ENCODE peak calls at places on chromosomes 5 and 9, in nine cellular contexts. U is heart right ventricle, L is GM23248, G is astrocyte, Q is ovary, F is left ventricle myocardium inferior, R is testis, X is colonic mucosa, P is right lobe of liver. M is an unnamed sample. For H3K36me3 and H3K9me3, the result is how much of the 10 kb centered on the place peaks cover.

GRCh38 chr5:139985733-139986132 is 57.4 kb downstream of the NRG2 start:
- DNase-seq in U (peak), L (peak), F (peak), R (no peak), Q (no peak), P (no peak), X (no peak), G (peak), M (no peak)

GRCh38 chr9:135070198-135070951 is 17.1 kb upstream of the OLFM1 start:
- DNase-seq in G (no peak), P (peak), R (no peak), Q (no peak), X (no peak), U (no peak), L (no peak), F (no peak), M (no peak)

GRCh38 chr9:80797841-80798688 is 891.3 kb downstream of the TLE1 start:
- DNase-seq in X (peak), F (peak), Q (peak), U (peak), P (no peak), L (no peak), G (peak), R (peak), M (no peak)

GRCh38 chr5:84724683-84725082 is 340.0 kb upstream of the EDIL3 start:
- DNase-seq in Q (no peak), P (no peak), R (no peak), L (peak), U (no peak), F (no peak), X (no peak), G (peak), M (no peak)

GRCh38 chr9:102054811-102055210 is 316.4 kb upstream of the GRIN3A start:
- DNase-seq in P (no peak), X (no peak), L (no peak), F (no peak), G (no peak), U (no peak), R (no peak), Q (no peak), M (no peak)

GRCh38 chr9:69391946-69392345 is 66.9 kb downstream of the ENTREP1 start:
- DNase-seq in G (no peak), F (no peak), X (no peak), U (peak), R (no peak), Q (no peak), P (no peak), L (no peak), M (no peak)

GRCh38 chr5:151846765-151847164 is 75.0 kb downstream of the G3BP1 start:
- DNase-seq in G (no peak), P (no peak), L (no peak), X (no peak), U (no peak), F (no peak), Q (no peak), R (no peak), M (no peak)

GRCh38 chr5:122415481-122416120 is 103.6 kb downstream of the SNCAIP start:
- DNase-seq in F (peak), R (peak), U (peak), G (peak), P (peak), X (peak), Q (peak), L (peak), M (peak)

GRCh38 chr9:93678199-93679019 is 102.0 kb downstream of the PHF2 start:
- DNase-seq in U (peak), L (no peak), G (no peak), X (peak), F (peak), Q (peak), R (peak), P (peak), M (no peak)

GRCh38 chr5:61600945-61601491 is 269.0 kb downstream of the ZSWIM6 start:
- DNase-seq in P (no peak), X (no peak), G (peak), L (no peak), U (no peak), Q (no peak), F (no peak), R (no peak), M (no peak)

DNA sequence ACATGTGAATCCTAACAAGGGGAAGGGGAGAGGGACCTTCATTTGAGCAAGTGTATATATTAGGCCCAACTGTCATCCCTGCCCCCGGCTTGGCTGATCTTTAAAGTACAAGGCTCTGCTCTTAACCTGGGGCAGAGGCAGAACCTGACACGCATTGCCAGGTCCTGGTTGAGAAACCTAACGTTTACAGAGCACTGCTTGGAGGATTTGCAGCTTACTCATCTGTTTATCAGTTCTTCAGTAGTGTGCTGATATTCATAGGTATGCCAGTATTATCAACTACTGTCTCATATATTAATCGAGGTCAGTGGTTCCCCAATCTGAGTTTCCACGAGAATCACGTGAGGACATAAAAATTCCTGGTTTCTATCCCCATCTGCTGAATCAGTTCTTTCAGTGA is 50.4 kb downstream of the ACO1 start:
- DNase-seq in Q (no peak), F (no peak), P (no peak), R (no peak), L (no peak), U (no peak), G (no peak), X (no peak), M (no peak)
- H3K36me3 ChIP-seq in Q (under half), F (half or more), P (under half), R (under half), L (half or more), U (half or more), G (under half), X (under half), M (under half)

DNA sequence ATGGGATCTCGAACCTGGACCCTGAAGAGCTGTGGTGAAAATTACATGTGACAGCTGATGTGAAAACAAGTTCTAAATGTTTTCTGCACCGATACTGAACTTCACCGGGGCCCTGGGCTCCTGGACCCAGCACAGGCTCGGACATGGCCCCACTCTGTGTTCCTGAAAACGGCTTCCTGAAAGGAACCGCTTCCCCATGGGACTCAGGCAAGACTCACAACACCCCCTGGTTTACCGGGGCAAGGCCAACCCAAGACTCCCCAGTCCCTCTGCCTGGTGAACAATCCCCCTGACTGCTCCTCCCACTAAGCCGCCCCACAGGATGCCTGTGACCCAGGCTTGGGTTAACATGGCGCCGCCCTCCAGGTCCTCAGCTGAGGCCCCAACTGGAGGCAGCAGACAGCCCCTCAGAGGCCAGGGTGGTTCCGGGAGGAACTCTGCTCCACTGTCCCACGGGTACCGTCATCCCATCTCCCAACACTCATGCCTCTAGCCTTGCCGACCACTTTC is 124.5 kb upstream of the FOXD4L5 start:
- DNase-seq in L (no peak), F (no peak), R (no peak), X (no peak), P (no peak), Q (no peak), G (no peak), U (no peak), M (no peak)
- H3K9me3 ChIP-seq in L (under half), F (under half), R (under half), X (under half), P (under half), Q (under half), G (under half), U (under half), M (under half)

GRCh38 chr5:80760680-80761079 is 105.9 kb upstream of the DHFR start:
- DNase-seq in R (no peak), G (no peak), P (no peak), F (no peak), Q (no peak), X (no peak), L (no peak), U (no peak), M (no peak)
- H3K36me3 ChIP-seq in R (under half), G (under half), P (under half), F (under half), Q (under half), X (under half), L (under half), U (under half), M (under half)

GRCh38 chr5:73284196-73284795 is 111.3 kb downstream of the TMEM174 start:
- DNase-seq in L (no peak), R (no peak), U (no peak), X (no peak), G (no peak), F (no peak), P (no peak), Q (no peak), M (no peak)
- H3K9me3 ChIP-seq in L (under half), R (under half), U (under half), X (under half), G (under half), F (under half), P (under half), Q (under half), M (under half)

GRCh38 chr5:150400020-150400326 is 12.7 kb downstream of the CD74 start:
- DNase-seq in G (no peak), P (no peak), X (no peak), U (no peak), Q (no peak), R (no peak), F (no peak), L (no peak), M (no peak)

GRCh38 chr5:150397749-150398431 is 14.8 kb downstream of the CD74 start:
- DNase-seq in Q (no peak), X (no peak), F (no peak), P (no peak), G (no peak), U (no peak), L (no peak), R (no peak), M (no peak)

GRCh38 chr5:150400327-150401075 is 12.2 kb downstream of the CD74 start:
- DNase-seq in R (no peak), Q (no peak), G (no peak), X (no peak), L (no peak), P (peak), U (no peak), F (no peak), M (no peak)

GRCh38 chr5:150398432-150399157 is 14.1 kb downstream of the CD74 start:
- DNase-seq in P (peak), R (no peak), X (no peak), G (no peak), U (no peak), Q (no peak), L (peak), F (no peak), M (no peak)

GRCh38 chr5:150399158-150400019 is 13.3 kb downstream of the CD74 start:
- DNase-seq in L (no peak), R (no peak), P (peak), U (no peak), Q (no peak), X (no peak), F (no peak), G (peak), M (no peak)
- H3K36me3 ChIP-seq in L (under half), R (under half), P (under half), U (half or more), Q (under half), X (under half), F (half or more), G (under half), M (half or more)

DNA sequence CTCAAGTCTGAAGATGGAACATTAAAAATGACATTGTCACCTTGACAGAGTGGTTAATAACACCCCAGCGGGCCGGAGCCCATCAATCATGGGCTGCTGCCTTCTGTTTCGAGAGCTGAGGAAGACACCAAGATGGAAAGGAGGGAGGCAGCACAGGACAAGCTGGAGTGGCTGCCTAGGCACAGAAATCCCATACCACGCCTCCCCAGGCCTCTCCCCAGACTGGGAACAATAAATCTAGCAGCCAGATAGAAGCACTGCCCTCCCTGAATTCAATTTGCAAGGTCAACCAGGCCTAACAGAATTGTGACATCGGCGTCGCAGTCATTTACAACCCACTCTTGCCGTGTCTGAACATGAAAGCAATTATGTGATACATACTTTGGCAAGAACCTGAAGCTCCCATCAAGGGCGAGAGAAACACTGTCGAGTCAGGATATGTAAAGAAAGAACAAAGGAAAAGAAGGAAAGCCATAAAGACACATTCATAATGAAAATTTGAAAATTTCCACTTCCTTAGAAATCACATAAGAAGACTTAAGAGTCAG is 35.4 kb upstream of the ZNF354A start:
- DNase-seq in R (peak), P (no peak), L (no peak), F (no peak), Q (no peak), G (no peak), U (no peak), X (no peak), M (no peak)
- H3K9me3 ChIP-seq in R (under half), P (under half), L (under half), F (under half), Q (under half), G (under half), U (under half), X (under half), M (under half)

GRCh38 chr5:134151723-134152122 is 25.0 kb downstream of the SKP1 start:
- DNase-seq in L (peak), Q (no peak), P (no peak), R (no peak), U (no peak), F (no peak), G (peak), X (no peak), M (no peak)

GRCh38 chr5:134148986-134149539 is 27.7 kb downstream of the SKP1 start:
- DNase-seq in U (no peak), P (no peak), X (no peak), L (no peak), Q (no peak), F (no peak), G (no peak), R (peak), M (no peak)

GRCh38 chr5:134153657-134154056 is 23.1 kb downstream of the SKP1 start:
- DNase-seq in G (peak), L (no peak), X (no peak), R (no peak), U (no peak), P (no peak), Q (no peak), F (no peak), M (no peak)

GRCh38 chr5:134149571-134150303 is 27.0 kb downstream of the SKP1 start:
- DNase-seq in R (peak), P (no peak), Q (no peak), G (peak), L (peak), F (no peak), X (no peak), U (no peak), M (no peak)

DNA sequence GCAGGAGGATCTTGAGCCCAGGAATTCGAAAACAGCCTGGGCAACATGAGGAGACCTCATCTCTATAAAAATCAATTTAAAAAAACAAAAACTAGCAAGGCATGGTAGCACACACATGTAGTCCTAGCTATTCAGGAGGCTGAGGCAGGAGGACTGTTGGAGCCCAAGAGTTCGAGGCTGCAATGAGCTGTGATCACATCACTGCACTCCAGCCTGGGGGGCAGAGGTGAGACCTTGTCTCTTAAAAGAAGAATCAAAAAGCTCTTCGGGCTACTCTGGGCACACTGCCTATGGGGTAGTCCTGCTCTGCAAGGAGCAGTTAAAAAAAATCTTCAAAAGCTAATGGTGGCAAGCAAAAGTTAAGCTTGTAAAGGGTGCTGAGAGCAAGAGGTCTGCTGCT is 23.5 kb downstream of the SKP1 start:
- DNase-seq in L (no peak), X (no peak), G (no peak), P (no peak), U (no peak), R (no peak), F (no peak), Q (no peak), M (no peak)
- H3K36me3 ChIP-seq in L (half or more), X (under half), G (half or more), P (under half), U (half or more), R (under half), F (half or more), Q (under half), M (half or more)

GRCh38 chr9:12133416-12133815 is 559.8 kb upstream of the TYRP1 start:
- DNase-seq in L (no peak), F (no peak), R (no peak), P (no peak), X (no peak), U (no peak), Q (no peak), G (no peak), M (no peak)
- H3K9me3 ChIP-seq in L (under half), F (under half), R (under half), P (under half), X (under half), U (under half), Q (under half), G (under half), M (under half)

M was measured in DND-41.